ENCODE peak calls at places on chromosomes 4 and X, in seven cellular contexts. N is AG04450, S is HCT116, L is HepG2, W is suprapubic skin, G is GM12878, C is tibial nerve. J is an unnamed sample.

GRCh38 chrX:154096140-154097002 is 1.1 kb downstream of the MECP2 start:
- DNase-seq in N (no peak), S (no peak), L (peak), W (no peak), G (no peak), C (no peak), J (no peak)

GRCh38 chr4:137425281-137425680 is 107.0 kb downstream of the PCDH18 start:
- DNase-seq in N (no peak), S (no peak), L (no peak), W (no peak), G (no peak), C (no peak), J (no peak)

GRCh38 chr4:132063829-132064228 is 1085.3 kb upstream of the PCDH10 start:
- DNase-seq in N (peak), S (no peak), L (no peak), W (no peak), G (no peak), C (no peak), J (no peak)

GRCh38 chr4:15295421-15296162 is 132.2 kb upstream of the C1QTNF7 start:
- DNase-seq in N (no peak), S (no peak), L (no peak), W (no peak), G (no peak), C (no peak), J (no peak)

GRCh38 chr4:125398263-125398662 is 83.5 kb downstream of the FAT4 start:
- DNase-seq in N (no peak), S (no peak), L (no peak), W (no peak), G (no peak), C (no peak), J (no peak)

GRCh38 chrX:69221239-69222102 is 56.2 kb upstream of the PJA1 start:
- DNase-seq in N (no peak), S (no peak), L (no peak), W (no peak), G (no peak), C (no peak), J (no peak)

GRCh38 chr4:175421506-175421905 is 390.6 kb downstream of the GPM6A start:
- DNase-seq in N (no peak), S (no peak), L (peak), W (no peak), G (no peak), C (no peak), J (no peak)

GRCh38 chrX:110563276-110563675 is 204.6 kb downstream of the RTL9 start:
- DNase-seq in N (no peak), S (no peak), L (no peak), W (no peak), G (no peak), C (no peak), J (peak)

GRCh38 chr4:72375050-72375736 is 193.8 kb downstream of the ADAMTS3 start:
- DNase-seq in N (peak), S (no peak), L (no peak), W (no peak), G (no peak), C (no peak), J (peak)

GRCh38 chr4:112127736-112128322 is 17.4 kb upstream of the FAM241A start:
- DNase-seq in N (no peak), S (no peak), L (no peak), W (no peak), G (no peak), C (no peak), J (no peak)

GRCh38 chr4:19850909-19851308 is 400.8 kb upstream of the SLIT2 start:
- DNase-seq in N (peak), S (peak), L (no peak), W (no peak), G (no peak), C (no peak), J (peak)
- TF ChIP-seq CTCF in N (peak), S (peak), L (no peak), W (no peak), G (no peak), C (no peak), J (peak)

GRCh38 chr4:187586892-187587291 is 408.7 kb upstream of the ZFP42 start:
- DNase-seq in N (no peak), S (peak), L (no peak), W (no peak), G (no peak), C (no peak), J (no peak)
- H3K4me3 ChIP-seq in N (no peak), S (peak), L (no peak), W (no peak), G (no peak), C (no peak), J (no peak)

DNA sequence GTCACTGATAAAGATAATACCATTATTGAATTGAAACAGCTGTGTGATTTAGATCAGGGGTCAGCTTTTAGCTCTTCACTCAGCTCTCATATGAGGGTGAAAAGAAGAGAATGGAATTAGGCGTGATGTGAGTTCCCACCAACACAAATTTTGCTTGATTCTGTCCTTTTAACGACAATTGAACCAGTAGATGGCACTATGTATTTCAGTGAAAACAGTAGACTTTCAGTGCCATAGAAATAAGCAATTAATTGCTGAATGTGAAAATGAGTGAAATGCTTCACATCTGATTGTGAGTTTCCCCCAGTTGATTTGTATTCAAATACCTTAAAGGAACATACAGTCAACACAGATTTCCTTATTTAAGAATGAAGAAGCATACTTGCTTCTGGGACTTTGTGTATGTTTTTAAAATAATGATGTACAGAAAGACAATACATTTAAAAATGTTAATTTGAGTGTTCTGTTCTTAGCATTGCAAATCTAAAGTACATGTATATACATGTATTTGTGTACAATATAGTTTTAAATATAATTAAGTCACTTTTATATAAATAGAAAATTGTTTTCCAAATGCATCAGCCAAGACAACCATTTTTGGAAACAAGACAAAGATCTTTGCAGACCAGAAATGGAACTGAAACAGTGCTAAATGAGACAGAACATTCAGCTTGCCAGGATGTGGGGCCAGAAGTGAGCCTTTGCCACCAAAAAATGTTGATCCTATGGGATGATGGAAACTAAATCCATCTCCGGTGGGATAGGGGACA is 178.8 kb downstream of the SNCA start:
- DNase-seq in N (peak), S (peak), L (peak), W (no peak), G (no peak), C (no peak), J (peak)
- TF ChIP-seq CTCF in N (peak), S (peak), L (peak), W (no peak), G (peak), C (peak), J (peak)

GRCh38 chrX:71909956-71910355 is 689 bp upstream of the NHSL2 start:
- DNase-seq in N (no peak), S (no peak), L (no peak), W (no peak), G (no peak), C (peak), J (no peak)
- H3K4me3 ChIP-seq in N (peak), S (no peak), L (no peak), W (peak), G (no peak), C (peak), J (peak)

DNA sequence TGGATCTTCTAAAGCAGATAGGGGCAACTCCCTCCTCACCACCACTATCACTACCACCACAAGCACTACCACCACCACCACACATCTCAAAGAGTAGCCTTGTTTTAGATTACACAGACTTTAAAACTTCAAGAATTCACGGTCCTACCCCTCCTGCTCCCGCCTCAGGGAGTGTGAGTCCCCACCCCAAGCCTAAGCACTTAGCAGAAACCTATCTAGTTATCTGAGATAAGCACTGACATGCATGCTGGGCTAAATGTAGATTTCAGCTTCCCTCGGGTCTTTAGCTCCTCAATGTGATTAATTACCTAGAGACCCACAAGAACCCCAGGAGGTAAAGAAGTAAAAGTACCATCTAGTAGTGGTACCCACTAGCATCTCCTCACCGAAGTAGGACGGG is 775 bp downstream of the AMOT start:
- DNase-seq in N (no peak), S (no peak), L (no peak), W (no peak), G (no peak), C (no peak), J (no peak)
- TF ChIP-seq CTCF in N (no peak), S (no peak), L (no peak), W (no peak), G (no peak), C (no peak), J (no peak)

DNA sequence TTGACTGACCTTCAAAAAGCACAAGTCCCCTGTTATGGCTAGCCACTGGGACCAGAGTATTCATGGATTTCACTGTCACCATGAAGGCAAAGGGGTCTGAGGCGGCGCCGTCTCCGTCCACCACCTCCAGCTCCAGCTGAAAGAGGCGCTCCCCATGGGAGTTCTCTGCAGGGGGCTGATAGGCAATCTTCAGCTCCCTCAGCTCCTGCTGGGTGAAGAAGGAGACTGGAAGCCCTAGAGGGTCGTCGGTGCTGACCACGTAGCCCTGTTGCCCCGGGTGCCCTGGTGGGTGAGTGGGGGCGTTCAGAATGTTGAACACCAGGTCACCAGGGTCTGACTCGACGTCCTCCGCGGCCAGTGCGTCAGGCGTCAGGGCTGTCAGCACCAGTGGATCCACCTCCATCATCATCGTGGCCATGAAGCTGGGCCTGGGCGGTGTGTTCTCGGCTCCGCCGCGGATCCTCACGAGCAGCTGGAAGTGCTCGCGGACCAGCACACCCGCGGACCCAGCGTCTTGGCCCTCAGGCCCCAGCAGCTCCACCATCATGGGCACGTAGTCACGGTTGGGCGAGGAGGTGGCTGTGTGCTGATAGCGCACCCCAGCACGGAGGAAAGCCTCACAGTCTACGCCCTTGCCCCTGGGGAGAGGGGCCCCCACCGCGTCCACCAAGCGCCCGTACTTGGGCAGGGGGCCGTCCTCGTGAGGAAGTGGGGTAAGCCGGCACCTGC is 980 bp downstream of the FREM3 start:
- DNase-seq in N (no peak), S (no peak), L (no peak), W (no peak), G (no peak), C (no peak), J (no peak)
- H3K4me3 ChIP-seq in N (no peak), S (no peak), L (no peak), W (peak), G (no peak), C (no peak), J (no peak)